ENCODE peak calls at places on chromosomes 1 and 21, in five cellular contexts. Y is T-cell; C is NK-92 treated with Interleukin-12 subunit alpha and Interleukin-12 subunit beta, amount 100 ng/mL, for 24 hours; I is IMR-90; E is NCI-H345. U is an unnamed sample.

GRCh38 chr21:36504067-36505058 is 24.4 kb upstream of the CLDN14 start:
- DNase-seq in Y (no peak), C (no peak), I (peak; percentile 68), E (peak; percentile 54), U (no peak)

GRCh38 chr1:12296623-12297022 is 66.8 kb downstream of the VPS13D start:
- DNase-seq in Y (no peak), C (no peak), I (peak; percentile 89), E (no peak), U (no peak)

GRCh38 chr1:93616996-93617669 is 64.5 kb downstream of the BCAR3 start:
- DNase-seq in Y (no peak), C (no peak), I (no peak), E (no peak), U (no peak)

GRCh38 chr1:168422203-168422848 is 121.5 kb downstream of the XCL2 start:
- DNase-seq in Y (no peak), C (no peak), I (no peak), E (no peak), U (no peak)

GRCh38 chr1:51664412-51665240 is 47.7 kb downstream of the OSBPL9 start:
- DNase-seq in Y (no peak), C (no peak), I (peak; percentile 73), E (no peak), U (no peak)

GRCh38 chr1:175183586-175183985 is 9.0 kb downstream of the KIAA0040 start:
- DNase-seq in Y (no peak), C (no peak), I (no peak), E (no peak), U (no peak)

GRCh38 chr1:235169986-235170385 is 8.9 kb upstream of the RBM34 start:
- DNase-seq in Y (no peak), C (no peak), I (no peak), E (no peak), U (no peak)

GRCh38 chr1:234607091-234608025 is 2.6 kb downstream of the IRF2BP2 start:
- DNase-seq in Y (no peak), C (peak; percentile 52), I (no peak), E (peak; percentile 96), U (peak; percentile 40)

U was measured in naive thymus-derived CD4-positive, alpha-beta T cell.